ENCODE peak calls at places on chromosomes 5 and 9, in four cellular contexts. Y, W, H and R are unnamed samples.

GRCh38 chr9:93354451-93354850 is 97.0 kb upstream of the FAM120A start:
- DNase-seq in Y (no peak), W (no peak), H (no peak), R (no peak)

GRCh38 chr9:35193762-35194161 is 32.0 kb downstream of the UNC13B start:
- DNase-seq in Y (peak; percentile 2), W (peak; percentile 64), H (no peak), R (no peak)

GRCh38 chr9:89243296-89244061 is 64.9 kb upstream of the SHC3 start:
- DNase-seq in Y (no peak), W (no peak), H (no peak), R (no peak)

GRCh38 chr9:3793363-3793762 is 267.6 kb upstream of the RFX3 start:
- DNase-seq in Y (no peak), W (no peak), H (no peak), R (no peak)

GRCh38 chr9:96874947-96875459 is 20.7 kb upstream of the ZNF782 start:
- DNase-seq in Y (peak; percentile 59), W (peak; percentile 76), H (no peak), R (no peak)

GRCh38 chr9:6703898-6704639 is 53.7 kb upstream of the KDM4C start:
- DNase-seq in Y (peak; percentile 12), W (peak; percentile 68), H (peak; percentile 92), R (peak; percentile 92)

GRCh38 chr9:29332789-29333188 is 1759.5 kb upstream of the C9orf72 start:
- DNase-seq in Y (no peak), W (no peak), H (no peak), R (no peak)

GRCh38 chr5:125700380-125700856 is 722.8 kb upstream of the GRAMD2B start:
- DNase-seq in Y (no peak), W (peak; percentile 39), H (no peak), R (no peak)

GRCh38 chr5:10452768-10453331 is 11.2 kb downstream of the ROPN1L start:
- DNase-seq in Y (peak; percentile 95), W (peak; percentile 55), H (no peak), R (no peak)

GRCh38 chr9:31445960-31446359 is 938.5 kb upstream of the ACO1 start:
- DNase-seq in Y (no peak), W (no peak), H (no peak), R (no peak)

DNA sequence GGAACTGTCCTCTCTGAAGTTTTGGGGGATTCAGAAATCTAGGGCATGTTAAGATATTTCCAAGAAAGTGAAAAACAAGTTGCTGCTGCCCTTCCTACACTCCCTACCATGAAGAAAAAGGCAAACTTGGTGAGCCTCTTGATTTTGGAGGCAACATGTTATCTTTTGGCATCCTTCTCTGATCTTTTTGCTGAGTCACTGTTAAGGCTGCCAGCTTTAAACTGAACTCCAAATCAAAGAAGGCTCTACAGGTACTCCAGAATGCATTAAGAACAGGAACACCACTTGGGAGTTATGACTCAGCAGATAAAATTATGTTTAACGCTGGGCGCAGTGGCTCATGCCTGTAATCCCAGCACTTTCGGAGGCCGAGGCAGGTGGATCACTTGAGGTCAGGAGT is 24.0 kb downstream of the PCDHB15 start:
- DNase-seq in Y (no peak), W (no peak), H (no peak), R (no peak)
- H3K9me3 ChIP-seq in Y (peaks cover 47% of the 10 kb centered on the region), W (peaks cover 95% of the 10 kb centered on the region), H (no peaks in the 10 kb centered on the region), R (peaks cover 29% of the 10 kb centered on the region)

DNA sequence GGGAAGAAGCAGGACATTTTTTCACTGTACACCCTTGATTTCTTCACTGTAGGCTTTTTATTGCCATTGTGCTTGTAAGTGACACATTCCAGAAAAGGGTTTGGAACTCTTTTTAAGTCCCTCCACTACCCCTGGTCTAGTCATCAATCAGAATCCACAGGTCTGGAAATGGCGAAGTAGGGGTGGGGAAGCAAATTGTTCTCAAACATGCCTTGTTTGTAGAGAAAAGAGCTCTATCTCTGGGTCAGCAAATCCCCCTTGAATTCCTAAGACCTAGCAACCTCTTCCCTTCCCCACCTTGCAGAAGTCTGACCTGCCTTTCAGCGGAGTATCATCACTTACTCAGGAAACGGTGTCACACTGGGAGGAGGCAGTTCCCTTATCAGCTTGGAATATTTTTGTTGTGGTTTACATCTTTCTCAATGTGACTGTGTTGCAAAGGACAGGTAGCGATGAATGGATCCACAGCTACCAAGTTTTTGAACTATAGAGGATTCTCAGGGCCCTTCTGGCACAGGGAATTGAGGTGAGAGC is 3.2 kb downstream of the SH3RF2 start:
- DNase-seq in Y (no peak), W (no peak), H (no peak), R (no peak)
- H3K4me3 ChIP-seq in Y (no peak overlapping the region), W (no peak overlapping the region), H (no peak overlapping the region), R (no peak overlapping the region)

GRCh38 chr5:111248571-111248970 is 24.4 kb downstream of the CAMK4 start:
- DNase-seq in Y (no peak), W (no peak), H (no peak), R (no peak)
- H3K4me1 ChIP-seq in Y (no peaks in the 10 kb centered on the region), W (no peaks in the 10 kb centered on the region), H (no peaks in the 10 kb centered on the region), R (no peaks in the 10 kb centered on the region)

DNA sequence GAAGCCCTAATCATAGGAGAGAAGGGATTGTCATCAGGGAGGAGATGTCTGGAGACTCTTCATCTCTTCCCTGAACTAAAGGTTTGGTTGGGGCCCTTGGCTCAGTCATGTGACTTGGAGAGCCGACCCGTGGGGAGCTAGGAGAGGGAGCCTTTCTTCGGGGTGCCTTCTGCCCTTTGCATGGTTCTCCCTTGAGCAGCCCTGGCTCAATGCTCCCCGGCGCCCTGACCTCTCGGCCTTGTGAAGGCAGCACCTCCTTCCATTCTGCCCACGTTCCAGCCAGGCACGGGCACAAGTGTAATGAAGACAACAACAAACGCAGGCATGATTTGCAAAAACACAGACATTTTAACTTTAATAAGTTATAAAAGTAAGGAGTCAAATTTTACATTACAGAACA is 50.4 kb downstream of the ZNF354C start:
- DNase-seq in Y (no peak), W (no peak), H (no peak), R (no peak)
- H3K9me3 ChIP-seq in Y (peaks cover 37% of the 10 kb centered on the region), W (no peaks in the 10 kb centered on the region), H (no peaks in the 10 kb centered on the region), R (peaks cover 30% of the 10 kb centered on the region)

DNA sequence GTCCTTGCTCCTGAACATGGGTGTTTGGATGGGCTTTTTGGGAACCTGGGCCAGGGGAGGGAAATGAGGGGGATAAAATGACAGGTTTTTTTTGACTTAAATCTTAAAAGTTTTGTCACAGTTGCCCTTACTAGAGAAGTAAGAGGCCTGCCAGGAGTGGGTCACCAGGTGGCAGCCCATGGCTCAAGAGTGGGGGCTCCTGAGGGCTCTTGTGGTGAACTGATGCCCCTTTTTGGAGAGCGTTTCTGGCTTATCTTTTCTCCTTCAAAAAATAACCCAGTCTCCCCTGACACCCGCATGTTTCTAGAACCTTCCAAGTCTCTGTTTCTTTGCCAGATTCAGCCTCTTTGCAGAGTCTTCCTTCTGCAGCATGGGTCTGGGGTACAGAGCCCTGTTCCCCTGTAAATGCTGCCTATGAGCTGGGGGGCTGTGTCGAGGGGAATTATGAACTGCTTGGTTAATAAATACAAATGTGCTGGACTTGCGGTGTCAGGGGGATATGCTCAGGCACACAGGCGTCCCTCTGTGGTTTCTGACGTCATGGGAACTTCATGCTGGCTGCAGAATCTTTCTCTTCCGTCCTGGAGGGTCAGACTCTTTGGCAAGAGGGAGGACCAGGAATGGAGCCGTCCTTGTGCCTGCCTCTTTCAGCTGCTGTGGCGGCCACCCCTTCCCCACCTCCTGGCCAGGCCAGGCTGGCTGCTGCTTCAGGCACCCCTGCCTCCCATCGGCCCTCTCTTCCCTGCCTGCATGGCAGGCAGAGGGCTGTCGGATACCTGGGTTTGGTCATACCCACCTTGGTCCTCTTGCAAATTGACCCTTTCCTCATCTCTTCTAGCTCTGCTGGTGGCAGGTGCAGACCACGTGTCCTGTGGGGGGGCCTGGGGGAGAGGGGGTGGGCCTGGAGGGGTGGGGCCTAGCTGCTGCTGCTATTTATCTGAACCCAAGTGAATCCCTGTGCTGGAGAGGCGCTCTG is 30.1 kb downstream of the PTPA start:
- DNase-seq in Y (peak; percentile 97), W (no peak), H (peak; percentile 57), R (no peak)
- H3K4me3 ChIP-seq in Y (peak overlapping the region; percentile 15), W (peak overlapping the region; percentile 48), H (peak overlapping the region; percentile 68), R (no peak overlapping the region)

DNA sequence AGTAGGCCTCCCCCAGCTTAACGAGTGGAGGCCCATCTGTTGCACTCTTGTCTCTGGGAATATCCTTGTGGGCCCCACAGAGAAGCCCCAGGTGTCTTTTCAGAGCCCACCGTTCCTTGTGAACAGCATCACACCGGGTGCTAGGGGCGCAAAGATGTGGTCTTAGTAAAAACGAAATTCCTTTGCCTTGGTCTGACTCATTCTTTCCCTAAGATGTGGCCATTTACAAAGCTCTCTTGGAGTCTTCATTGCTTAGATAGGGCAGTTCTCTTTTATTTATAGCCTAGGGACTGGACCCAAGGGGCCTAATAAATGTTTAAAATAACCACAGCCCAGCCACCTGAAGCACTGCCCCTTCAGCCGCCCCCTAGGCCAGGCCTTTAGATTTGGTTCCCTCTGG is 52.8 kb upstream of the RPL26L1 start:
- DNase-seq in Y (peak; percentile 80), W (no peak), H (no peak), R (no peak)
- H3K4me1 ChIP-seq in Y (peaks cover 57% of the 10 kb centered on the region), W (peaks cover 36% of the 10 kb centered on the region), H (peaks cover 3% of the 10 kb centered on the region), R (no peaks in the 10 kb centered on the region)

DNA sequence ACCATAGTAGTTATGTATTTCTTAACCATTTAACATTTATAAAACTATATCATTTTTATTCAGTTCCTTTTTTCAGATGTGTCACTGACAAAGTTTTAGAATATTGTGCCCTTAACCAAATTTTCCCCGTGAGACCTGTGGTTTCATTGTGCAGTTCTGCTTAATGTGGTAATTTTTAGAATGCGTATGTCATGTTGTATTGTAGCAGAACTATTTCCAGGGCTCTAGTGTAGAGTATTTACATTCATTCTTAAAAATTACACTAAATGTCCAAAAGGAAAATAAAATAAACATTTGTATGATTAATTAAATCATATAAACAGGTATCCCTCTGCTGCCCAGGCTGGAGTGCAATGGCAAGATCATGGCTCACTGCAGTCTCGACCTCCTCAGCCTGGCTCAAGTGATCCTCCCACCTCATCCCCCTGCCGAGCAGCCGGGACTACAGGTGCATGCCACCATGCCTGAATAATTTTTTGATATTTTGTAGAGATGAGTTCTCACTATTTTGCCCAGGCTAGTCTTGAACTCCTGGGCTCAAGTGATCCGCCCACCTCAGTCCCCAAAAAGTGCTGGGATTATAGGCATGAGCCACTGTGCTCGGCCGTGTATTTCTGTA is 15.4 kb downstream of the SERINC5 start:
- DNase-seq in Y (no peak), W (no peak), H (no peak), R (no peak)
- H3K9me3 ChIP-seq in Y (no peaks in the 10 kb centered on the region), W (peaks cover 9% of the 10 kb centered on the region), H (no peaks in the 10 kb centered on the region), R (no peaks in the 10 kb centered on the region)

GRCh38 chr5:154286557-154286956 is 96.0 kb downstream of the GALNT10 start:
- DNase-seq in Y (no peak), W (peak; percentile 44), H (no peak), R (no peak)

GRCh38 chr5:154288145-154288544 is 97.6 kb downstream of the GALNT10 start:
- DNase-seq in Y (peak; percentile 72), W (peak; percentile 16), H (no peak), R (peak; percentile 51)

GRCh38 chr5:154284433-154284832 is 93.9 kb downstream of the GALNT10 start:
- DNase-seq in Y (no peak), W (no peak), H (no peak), R (no peak)

GRCh38 chr5:154285661-154286408 is 95.3 kb downstream of the GALNT10 start:
- DNase-seq in Y (peak; percentile 81), W (peak; percentile 52), H (no peak), R (no peak)

GRCh38 chr5:154287136-154287535 is 96.6 kb downstream of the GALNT10 start:
- DNase-seq in Y (peak; percentile 87), W (peak; percentile 80), H (no peak), R (peak; percentile 49)
- H3K4me3 ChIP-seq in Y (no peak overlapping the region), W (no peak overlapping the region), H (no peak overlapping the region), R (no peak overlapping the region)

GRCh38 chr9:127970401-127971313 is 10.1 kb downstream of the EEIG1 start:
- DNase-seq in Y (no peak), W (no peak), H (no peak), R (peak; percentile 44)
- H3K4me1 ChIP-seq in Y (peaks cover 60% of the 10 kb centered on the region), W (peaks cover 68% of the 10 kb centered on the region), H (no peaks in the 10 kb centered on the region), R (no peaks in the 10 kb centered on the region)

GRCh38 chr5:79871721-79872120 is 119.3 kb downstream of the MTX3 start:
- DNase-seq in Y (no peak), W (no peak), H (no peak), R (no peak)
- H3K9me3 ChIP-seq in Y (no peaks in the 10 kb centered on the region), W (no peaks in the 10 kb centered on the region), H (no peaks in the 10 kb centered on the region), R (no peaks in the 10 kb centered on the region)